ENCODE peak calls at places on chromosomes 11 and 22, in nine cellular contexts. S, F, Y, M, B, A, E, T and V are unnamed samples.

GRCh38 chr11:117839234-117839882 is 14.8 kb upstream of the FXYD2 start:
- DNase-seq in S (peak; percentile 28), F (no peak), Y (no peak), M (peak; percentile 56), B (no peak), A (no peak), E (no peak), T (no peak), V (no peak)

GRCh38 chr11:123145220-123145619 is 49.8 kb downstream of the CLMP start:
- DNase-seq in S (peak; percentile 72), F (peak; percentile 87), Y (peak; percentile 99), M (no peak), B (no peak), A (no peak), E (peak; percentile 98), T (peak; percentile 67), V (peak; percentile 77)

GRCh38 chr11:43917851-43918250 is 24.6 kb upstream of the C11orf96 start:
- DNase-seq in S (no peak), F (peak; percentile 41), Y (no peak), M (no peak), B (no peak), A (no peak), E (no peak), T (no peak), V (no peak)

GRCh38 chr11:17008099-17008498 is 6.1 kb downstream of the PLEKHA7 start:
- DNase-seq in S (no peak), F (no peak), Y (peak; percentile 70), M (no peak), B (no peak), A (no peak), E (no peak), T (no peak), V (no peak)

GRCh38 chr11:26227311-26227710 is 104.6 kb upstream of the ANO3 start:
- DNase-seq in S (no peak), F (peak; percentile 94), Y (peak; percentile 78), M (no peak), B (peak; percentile 31), A (peak; percentile 2), E (peak; percentile 97), T (peak; percentile 95), V (peak; percentile 82)

GRCh38 chr22:27867958-27868737 is 50.9 kb downstream of the PITPNB start:
- DNase-seq in S (no peak), F (no peak), Y (no peak), M (no peak), B (no peak), A (no peak), E (no peak), T (no peak), V (no peak)

GRCh38 chr11:1656061-1656441 is 26.5 kb downstream of the KRTAP5-5 start:
- DNase-seq in S (no peak), F (no peak), Y (no peak), M (peak; percentile 67), B (no peak), A (no peak), E (no peak), T (no peak), V (no peak)

GRCh38 chr11:27462543-27462942 is 10.0 kb downstream of the LGR4 start:
- DNase-seq in S (no peak), F (no peak), Y (peak; percentile 43), M (no peak), B (no peak), A (no peak), E (no peak), T (peak; percentile 55), V (no peak)

GRCh38 chr11:62602141-62603071 is 741 bp upstream of the MTA2 start:
- DNase-seq in S (no peak), F (peak; percentile 46), Y (no peak), M (no peak), B (peak; percentile 82), A (peak; percentile 72), E (peak; percentile 52), T (peak; percentile 20), V (peak; percentile 26)

GRCh38 chr11:115613004-115613403 is 108.8 kb upstream of the CADM1 start:
- DNase-seq in S (no peak), F (no peak), Y (no peak), M (no peak), B (no peak), A (no peak), E (no peak), T (no peak), V (no peak)

GRCh38 chr11:124865181-124865901 is at the start of gene ROBO3:
- DNase-seq in S (no peak), F (no peak), Y (no peak), M (no peak), B (no peak), A (no peak), E (no peak), T (peak; percentile 39), V (no peak)

GRCh38 chr11:23778971-23779370 is 717.9 kb upstream of the LUZP2 start:
- DNase-seq in S (no peak), F (peak; percentile 32), Y (no peak), M (no peak), B (no peak), A (no peak), E (peak; percentile 24), T (peak; percentile 26), V (no peak)

GRCh38 chr11:79663012-79663411 is 222.2 kb upstream of the TENM4 start:
- DNase-seq in S (no peak), F (no peak), Y (no peak), M (no peak), B (no peak), A (peak; percentile 63), E (no peak), T (no peak), V (no peak)

DNA sequence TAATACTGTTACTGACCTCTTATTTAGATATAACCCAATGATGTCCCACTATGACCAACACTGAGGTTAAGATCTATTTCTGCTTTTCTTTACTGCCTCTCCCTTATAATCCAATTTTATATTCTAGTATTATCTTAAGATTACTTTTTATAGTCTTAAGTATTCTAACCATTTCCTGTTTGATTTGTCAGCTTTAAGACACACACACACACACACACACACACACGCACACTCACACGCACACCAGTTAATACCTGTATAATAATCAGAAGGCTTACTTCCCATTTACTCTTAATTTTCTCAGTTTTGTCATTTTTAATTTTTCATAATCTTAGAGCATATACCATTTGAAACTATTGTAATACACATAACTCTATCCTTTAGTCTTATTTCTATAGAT is 226.0 kb upstream of the C11orf87 start:
- DNase-seq in S (no peak), F (peak; percentile 3), Y (no peak), M (no peak), B (no peak), A (no peak), E (no peak), T (no peak), V (no peak)
- TF ChIP-seq CTCF in S (no peak), F (no peak), Y (no peak), M (no peak), B (no peak), A (no peak), E (no peak), T (no peak), V (no peak)

DNA sequence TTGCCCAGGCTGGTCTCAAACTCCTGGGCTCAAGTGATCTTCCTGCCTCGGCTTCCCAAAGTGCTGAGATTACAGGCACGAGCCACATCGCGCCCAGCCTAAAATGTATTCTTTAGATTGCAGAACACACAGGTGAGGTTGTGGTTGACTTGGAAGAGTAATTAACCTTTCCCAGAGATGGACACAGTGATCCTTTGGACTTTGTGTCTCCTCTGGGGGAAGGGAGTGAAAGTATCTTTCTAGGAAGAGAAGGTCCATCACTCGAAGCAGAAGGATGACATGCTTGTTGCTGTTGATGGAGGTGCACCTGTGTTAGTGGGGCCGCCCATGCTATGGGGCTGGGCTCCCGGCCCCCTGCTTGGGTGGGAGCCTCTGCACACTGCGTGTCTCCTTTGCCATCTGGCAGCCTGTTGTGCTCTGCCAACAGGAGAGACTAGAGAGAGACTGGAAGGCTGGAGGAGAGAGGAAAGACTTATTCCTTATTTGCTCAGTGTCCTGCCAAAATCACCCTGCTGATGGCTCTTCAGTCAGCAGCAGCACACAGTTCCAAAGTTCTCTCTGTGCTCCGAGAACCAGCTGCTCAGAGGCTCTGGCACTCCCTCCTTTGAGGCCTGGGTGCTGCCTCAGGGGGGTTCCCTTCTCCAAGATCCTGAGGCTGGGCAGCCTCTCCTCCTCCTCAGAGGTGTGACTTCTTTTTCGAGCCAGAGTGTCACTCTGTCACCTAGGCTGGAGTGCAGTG is 33.1 kb upstream of the CYB5R3 start:
- DNase-seq in S (no peak), F (no peak), Y (no peak), M (no peak), B (no peak), A (no peak), E (no peak), T (no peak), V (no peak)
- TF ChIP-seq CTCF in S (no peak), F (no peak), Y (no peak), M (no peak), B (no peak), A (no peak), E (no peak), T (no peak), V (no peak)

DNA sequence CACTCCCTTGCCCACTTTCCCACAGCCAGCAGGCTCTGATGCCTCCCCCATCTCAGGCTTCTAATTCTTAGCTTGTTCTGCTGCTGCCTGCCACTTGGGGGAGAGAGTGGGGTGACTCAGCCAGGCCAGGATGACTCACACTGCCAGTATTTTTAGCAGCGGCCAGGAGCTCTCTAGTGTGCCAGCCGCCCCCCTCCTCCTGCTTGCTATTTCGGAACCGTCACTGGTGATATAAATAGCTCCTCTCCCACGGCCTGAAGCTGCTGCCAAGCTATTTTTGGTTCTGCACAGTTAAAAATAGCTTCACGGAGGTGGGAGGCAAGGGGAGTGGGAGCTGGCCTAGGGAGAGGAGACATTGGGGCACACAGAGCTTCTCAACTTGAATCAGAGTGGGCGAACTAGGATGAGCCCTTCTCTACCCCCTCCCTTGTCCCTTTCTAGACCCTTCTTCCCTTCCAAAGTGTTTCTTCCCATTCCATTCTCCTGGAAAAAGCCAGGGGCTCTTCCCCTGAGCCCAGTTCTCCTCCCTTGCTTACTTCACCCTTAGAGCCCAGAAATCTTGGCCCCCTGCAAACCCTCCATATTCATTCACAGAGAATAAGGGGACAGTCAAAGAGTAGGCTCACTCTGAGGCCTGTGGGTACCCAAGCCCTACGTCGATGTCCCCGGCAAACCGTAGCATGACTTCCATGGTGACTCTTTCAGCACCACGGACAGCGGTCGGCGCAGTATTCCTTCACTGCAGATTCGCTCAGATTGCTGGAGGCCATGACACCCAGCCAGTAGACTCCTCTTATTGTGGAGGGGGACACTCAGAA is 2.5 kb upstream of the NPAS4 start:
- DNase-seq in S (no peak), F (peak; percentile 97), Y (peak; percentile 90), M (no peak), B (peak; percentile 89), A (peak; percentile 98), E (peak; percentile 94), T (peak; percentile 75), V (peak; percentile 97)
- TF ChIP-seq CTCF in S (peak; percentile 69), F (peak; percentile 72), Y (peak; percentile 34), M (peak; percentile 76), B (no peak), A (peak; percentile 69), E (peak; percentile 54), T (peak; percentile 67), V (peak; percentile 69)

DNA sequence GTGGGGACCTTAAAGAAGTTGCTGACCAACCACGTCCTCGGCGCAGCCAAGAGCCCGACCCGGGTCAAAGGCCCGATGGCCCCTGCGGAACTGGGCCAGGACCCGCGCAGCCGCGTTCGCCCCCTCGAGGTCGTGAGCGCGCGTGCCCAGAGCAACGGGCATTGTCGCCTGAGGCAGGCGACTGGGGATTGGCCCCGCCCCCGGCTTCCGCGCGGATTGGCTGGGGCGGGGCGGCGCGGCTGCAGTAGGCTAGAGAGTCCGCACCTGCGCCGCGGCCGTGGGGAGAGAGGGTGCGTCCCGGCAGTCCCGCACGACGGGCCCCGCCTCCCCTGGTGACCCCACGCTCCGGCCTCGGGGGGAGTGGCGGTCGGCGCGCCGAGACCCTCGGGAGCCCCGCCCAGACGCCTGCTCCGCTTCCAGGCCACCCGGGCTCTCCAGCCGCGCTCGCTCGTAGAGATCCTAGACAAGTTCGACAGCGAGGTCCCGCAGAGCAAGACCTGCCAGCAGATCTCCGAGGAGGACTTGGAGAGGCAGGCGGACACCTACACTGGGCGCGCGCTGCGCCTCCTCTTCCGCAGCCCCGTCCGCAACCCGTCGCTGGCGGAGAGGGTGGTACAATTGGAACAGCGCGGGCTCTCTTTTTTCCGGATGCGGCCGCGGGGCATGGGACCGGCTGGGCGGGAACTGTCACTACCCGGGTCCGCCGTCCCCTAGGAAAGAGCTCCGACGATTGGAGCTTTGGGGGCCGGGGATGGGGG is 8.3 kb upstream of the PPIL2 start:
- DNase-seq in S (peak; percentile 80), F (peak; percentile 8), Y (no peak), M (no peak), B (peak; percentile 92), A (peak; percentile 88), E (no peak), T (peak; percentile 21), V (no peak)
- TF ChIP-seq CTCF in S (no peak), F (no peak), Y (no peak), M (peak; percentile 48), B (peak; percentile 31), A (no peak), E (no peak), T (no peak), V (no peak)